ENCODE peak calls at places on chromosomes 11 and 22, in seven cellular contexts. One of them, this sample, is unnamed.

GRCh38 chr11:20026629-20027545 is 133.4 kb downstream of the DBX1 start:
- DNase-seq in PC-9: peak; percentile 83
- DNase-seq in naive thymus-derived CD4-positive, alpha-beta T cell: no peak
- DNase-seq in cardiac muscle cell: no peak
- DNase-seq in psoas muscle: no peak
- DNase-seq in neuronal stem cell: no peak
- DNase-seq in MM.1S: no peak
- DNase-seq in this sample: peak; percentile 97

GRCh38 chr11:125062931-125063428 is at the start of gene SLC37A2:
- DNase-seq in PC-9: peak; percentile 74
- DNase-seq in naive thymus-derived CD4-positive, alpha-beta T cell: no peak
- DNase-seq in cardiac muscle cell: peak; percentile 83
- DNase-seq in psoas muscle: peak; percentile 84
- DNase-seq in neuronal stem cell: peak; percentile 62
- DNase-seq in MM.1S: peak; percentile 78
- DNase-seq in this sample: peak; percentile 90

GRCh38 chr11:34652191-34652958 is 31.5 kb downstream of the EHF start:
- DNase-seq in PC-9: no peak
- DNase-seq in naive thymus-derived CD4-positive, alpha-beta T cell: no peak
- DNase-seq in cardiac muscle cell: no peak
- DNase-seq in psoas muscle: no peak
- DNase-seq in neuronal stem cell: no peak
- DNase-seq in MM.1S: no peak
- DNase-seq in this sample: no peak

GRCh38 chr22:50600967-50601668 is 525 bp downstream of the MAPK8IP2 start:
- DNase-seq in PC-9: no peak
- DNase-seq in naive thymus-derived CD4-positive, alpha-beta T cell: no peak
- DNase-seq in cardiac muscle cell: peak; percentile 12
- DNase-seq in psoas muscle: no peak
- DNase-seq in neuronal stem cell: no peak
- DNase-seq in MM.1S: no peak
- DNase-seq in this sample: peak; percentile 55

GRCh38 chr11:34423300-34423699 is 15.4 kb upstream of the CAT start:
- DNase-seq in PC-9: peak; percentile 49
- DNase-seq in naive thymus-derived CD4-positive, alpha-beta T cell: no peak
- DNase-seq in cardiac muscle cell: no peak
- DNase-seq in psoas muscle: no peak
- DNase-seq in neuronal stem cell: no peak
- DNase-seq in MM.1S: no peak
- DNase-seq in this sample: no peak

GRCh38 chr22:40041738-40042137 is 47.0 kb downstream of the FAM83F start:
- DNase-seq in PC-9: no peak
- DNase-seq in naive thymus-derived CD4-positive, alpha-beta T cell: no peak
- DNase-seq in cardiac muscle cell: no peak
- DNase-seq in psoas muscle: no peak
- DNase-seq in neuronal stem cell: no peak
- DNase-seq in MM.1S: no peak
- DNase-seq in this sample: no peak

GRCh38 chr11:77345621-77346020 is 44.1 kb upstream of the GDPD4 start:
- DNase-seq in PC-9: no peak
- DNase-seq in naive thymus-derived CD4-positive, alpha-beta T cell: no peak
- DNase-seq in cardiac muscle cell: no peak
- DNase-seq in psoas muscle: no peak
- DNase-seq in neuronal stem cell: no peak
- DNase-seq in MM.1S: no peak
- DNase-seq in this sample: no peak

GRCh38 chr11:20360650-20361049 is 2.9 kb upstream of the HTATIP2 start:
- DNase-seq in PC-9: peak; percentile 26
- DNase-seq in naive thymus-derived CD4-positive, alpha-beta T cell: peak; percentile 51
- DNase-seq in cardiac muscle cell: no peak
- DNase-seq in psoas muscle: no peak
- DNase-seq in neuronal stem cell: no peak
- DNase-seq in MM.1S: peak; percentile 39
- DNase-seq in this sample: no peak

GRCh38 chr11:12784445-12784844 is 110.2 kb downstream of the TEAD1 start:
- DNase-seq in PC-9: no peak
- DNase-seq in naive thymus-derived CD4-positive, alpha-beta T cell: no peak
- DNase-seq in cardiac muscle cell: no peak
- DNase-seq in psoas muscle: no peak
- DNase-seq in neuronal stem cell: no peak
- DNase-seq in MM.1S: no peak
- DNase-seq in this sample: no peak

GRCh38 chr22:45776313-45776585 is 104.6 kb downstream of the ATXN10 start:
- DNase-seq in PC-9: no peak
- DNase-seq in naive thymus-derived CD4-positive, alpha-beta T cell: no peak
- DNase-seq in cardiac muscle cell: no peak
- DNase-seq in psoas muscle: no peak
- DNase-seq in neuronal stem cell: no peak
- DNase-seq in MM.1S: no peak
- DNase-seq in this sample: no peak

GRCh38 chr22:19716041-19716828 is 1.9 kb downstream of the SEPTIN5 start:
- DNase-seq in PC-9: no peak
- DNase-seq in naive thymus-derived CD4-positive, alpha-beta T cell: no peak
- DNase-seq in cardiac muscle cell: no peak
- DNase-seq in psoas muscle: no peak
- DNase-seq in neuronal stem cell: no peak
- DNase-seq in MM.1S: no peak
- DNase-seq in this sample: no peak

GRCh38 chr11:65487467-65488272 is 11.2 kb upstream of the MALAT1 start:
- DNase-seq in PC-9: peak; percentile 98
- DNase-seq in naive thymus-derived CD4-positive, alpha-beta T cell: no peak
- DNase-seq in cardiac muscle cell: peak; percentile 99
- DNase-seq in psoas muscle: peak; percentile 97
- DNase-seq in neuronal stem cell: peak; percentile 99
- DNase-seq in MM.1S: peak; percentile 81
- DNase-seq in this sample: peak; percentile 99
- H3K4me1 ChIP-seq in PC-9: peaks cover 79% of the 10 kb centered on the region
- H3K4me1 ChIP-seq in naive thymus-derived CD4-positive, alpha-beta T cell: no peaks in the 10 kb centered on the region
- H3K4me1 ChIP-seq in cardiac muscle cell: peaks cover 62% of the 10 kb centered on the region
- H3K4me1 ChIP-seq in psoas muscle: peaks cover 70% of the 10 kb centered on the region
- H3K4me1 ChIP-seq in neuronal stem cell: peaks cover 58% of the 10 kb centered on the region
- H3K4me1 ChIP-seq in MM.1S: peaks cover 26% of the 10 kb centered on the region
- H3K4me1 ChIP-seq in this sample: peaks cover 37% of the 10 kb centered on the region

GRCh38 chr11:122175316-122175715 is 59.3 kb upstream of the BLID start:
- DNase-seq in PC-9: no peak
- DNase-seq in naive thymus-derived CD4-positive, alpha-beta T cell: no peak
- DNase-seq in cardiac muscle cell: no peak
- DNase-seq in psoas muscle: no peak
- DNase-seq in neuronal stem cell: no peak
- DNase-seq in MM.1S: no peak
- DNase-seq in this sample: no peak

GRCh38 chr11:122173587-122173986 is 57.6 kb upstream of the BLID start:
- DNase-seq in PC-9: no peak
- DNase-seq in naive thymus-derived CD4-positive, alpha-beta T cell: no peak
- DNase-seq in cardiac muscle cell: no peak
- DNase-seq in psoas muscle: no peak
- DNase-seq in neuronal stem cell: no peak
- DNase-seq in MM.1S: no peak
- DNase-seq in this sample: no peak

GRCh38 chr11:122170815-122171475 is 54.9 kb upstream of the BLID start:
- DNase-seq in PC-9: no peak
- DNase-seq in naive thymus-derived CD4-positive, alpha-beta T cell: no peak
- DNase-seq in cardiac muscle cell: no peak
- DNase-seq in psoas muscle: no peak
- DNase-seq in neuronal stem cell: no peak
- DNase-seq in MM.1S: no peak
- DNase-seq in this sample: no peak

GRCh38 chr11:122173074-122173450 is 57.0 kb upstream of the BLID start:
- DNase-seq in PC-9: no peak
- DNase-seq in naive thymus-derived CD4-positive, alpha-beta T cell: no peak
- DNase-seq in cardiac muscle cell: no peak
- DNase-seq in psoas muscle: no peak
- DNase-seq in neuronal stem cell: no peak
- DNase-seq in MM.1S: no peak
- DNase-seq in this sample: no peak

DNA sequence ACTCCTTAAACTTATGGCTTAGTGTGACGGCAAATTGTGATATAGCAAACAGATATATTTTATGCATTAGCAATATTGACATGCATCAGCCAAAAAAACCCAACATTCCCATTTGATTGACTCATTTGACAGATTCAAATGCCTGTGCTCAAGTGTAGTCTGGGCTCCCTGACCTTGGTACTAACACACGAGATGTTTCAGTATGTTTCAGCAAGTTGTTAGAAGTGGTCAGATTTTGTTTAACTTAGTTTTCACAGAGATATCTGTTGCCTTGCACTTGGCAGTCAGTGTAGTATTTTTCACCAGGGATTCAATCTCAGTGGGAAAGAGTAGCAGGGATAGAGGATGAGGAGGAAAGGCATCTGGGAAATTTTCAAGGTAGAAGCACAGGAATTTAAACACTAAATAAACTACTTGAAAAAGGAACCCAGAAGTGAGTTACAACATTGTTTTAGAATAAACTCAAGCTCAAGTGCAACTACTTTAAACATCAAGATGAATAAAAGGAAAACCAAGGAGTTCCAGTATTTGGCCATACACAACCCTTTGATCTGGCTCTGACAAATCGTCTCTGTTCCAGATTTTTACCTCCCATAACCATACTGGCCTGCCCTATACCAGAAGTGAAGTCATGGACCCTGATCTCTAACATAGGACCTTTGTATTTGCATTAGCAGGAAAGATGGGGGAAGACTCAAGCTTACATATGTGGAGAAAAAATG is 56.5 kb upstream of the BLID start:
- DNase-seq in PC-9: no peak
- DNase-seq in naive thymus-derived CD4-positive, alpha-beta T cell: no peak
- DNase-seq in cardiac muscle cell: no peak
- DNase-seq in psoas muscle: no peak
- DNase-seq in neuronal stem cell: no peak
- DNase-seq in MM.1S: no peak
- DNase-seq in this sample: no peak
- H3K4me1 ChIP-seq in PC-9: peaks cover 53% of the 10 kb centered on the region
- H3K4me1 ChIP-seq in naive thymus-derived CD4-positive, alpha-beta T cell: no peaks in the 10 kb centered on the region
- H3K4me1 ChIP-seq in cardiac muscle cell: no peaks in the 10 kb centered on the region
- H3K4me1 ChIP-seq in psoas muscle: no peaks in the 10 kb centered on the region
- H3K4me1 ChIP-seq in neuronal stem cell: no peaks in the 10 kb centered on the region
- H3K4me1 ChIP-seq in MM.1S: no peaks in the 10 kb centered on the region
- H3K4me1 ChIP-seq in this sample: no peaks in the 10 kb centered on the region

DNA sequence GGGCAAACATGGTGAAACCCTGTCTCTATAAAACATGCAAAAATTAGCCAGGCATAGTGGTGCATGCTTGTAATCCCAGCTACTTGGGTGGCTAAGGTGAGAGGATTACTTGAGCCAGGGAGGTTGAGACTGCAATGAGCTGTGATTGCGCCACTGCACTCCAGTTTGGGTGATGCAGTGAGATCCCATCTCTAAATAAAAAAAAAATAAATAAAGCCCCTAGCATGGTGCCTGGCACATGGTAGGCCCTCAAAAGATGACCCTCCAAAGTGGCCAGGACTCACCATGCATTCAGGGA is 74.6 kb downstream of the PTPRJ start:
- DNase-seq in PC-9: no peak
- DNase-seq in naive thymus-derived CD4-positive, alpha-beta T cell: no peak
- DNase-seq in cardiac muscle cell: no peak
- DNase-seq in psoas muscle: no peak
- DNase-seq in neuronal stem cell: no peak
- DNase-seq in MM.1S: no peak
- DNase-seq in this sample: no peak
- H3K4me1 ChIP-seq in PC-9: peaks cover 92% of the 10 kb centered on the region
- H3K4me1 ChIP-seq in naive thymus-derived CD4-positive, alpha-beta T cell: peaks cover 72% of the 10 kb centered on the region
- H3K4me1 ChIP-seq in cardiac muscle cell: peaks cover 14% of the 10 kb centered on the region
- H3K4me1 ChIP-seq in psoas muscle: no peaks in the 10 kb centered on the region
- H3K4me1 ChIP-seq in neuronal stem cell: peaks cover 19% of the 10 kb centered on the region
- H3K4me1 ChIP-seq in MM.1S: no peaks in the 10 kb centered on the region
- H3K4me1 ChIP-seq in this sample: peaks cover 13% of the 10 kb centered on the region

GRCh38 chr11:25052844-25053243 is 556.0 kb downstream of the LUZP2 start:
- DNase-seq in PC-9: no peak
- DNase-seq in naive thymus-derived CD4-positive, alpha-beta T cell: no peak
- DNase-seq in cardiac muscle cell: no peak
- DNase-seq in psoas muscle: no peak
- DNase-seq in neuronal stem cell: no peak
- DNase-seq in MM.1S: no peak
- DNase-seq in this sample: no peak

DNA sequence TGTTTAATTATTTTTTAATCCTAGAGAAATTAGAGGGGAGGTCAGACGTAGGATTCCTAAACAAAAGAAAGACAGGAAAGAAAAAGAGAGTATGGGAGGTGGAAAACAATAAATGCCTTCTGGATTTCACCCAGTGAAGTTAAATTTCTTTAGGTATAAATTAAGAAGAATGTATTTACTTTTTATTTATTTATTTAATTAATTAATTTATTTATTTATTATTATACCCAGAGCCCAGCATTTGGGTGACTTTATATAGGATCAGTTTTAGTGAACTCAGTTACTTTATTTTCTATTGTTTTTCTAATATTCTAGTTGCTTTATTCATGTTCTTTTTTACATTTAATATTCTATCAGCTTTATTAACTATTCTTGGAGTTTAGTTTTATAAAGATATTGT is 551.8 kb downstream of the LUZP2 start:
- DNase-seq in PC-9: no peak
- DNase-seq in naive thymus-derived CD4-positive, alpha-beta T cell: no peak
- DNase-seq in cardiac muscle cell: no peak
- DNase-seq in psoas muscle: no peak
- DNase-seq in neuronal stem cell: no peak
- DNase-seq in MM.1S: no peak
- DNase-seq in this sample: no peak
- H3K4me1 ChIP-seq in PC-9: no peaks in the 10 kb centered on the region
- H3K4me1 ChIP-seq in naive thymus-derived CD4-positive, alpha-beta T cell: no peaks in the 10 kb centered on the region
- H3K4me1 ChIP-seq in cardiac muscle cell: no peaks in the 10 kb centered on the region
- H3K4me1 ChIP-seq in psoas muscle: no peaks in the 10 kb centered on the region
- H3K4me1 ChIP-seq in neuronal stem cell: no peaks in the 10 kb centered on the region
- H3K4me1 ChIP-seq in MM.1S: peaks cover 4% of the 10 kb centered on the region
- H3K4me1 ChIP-seq in this sample: no peaks in the 10 kb centered on the region

DNA sequence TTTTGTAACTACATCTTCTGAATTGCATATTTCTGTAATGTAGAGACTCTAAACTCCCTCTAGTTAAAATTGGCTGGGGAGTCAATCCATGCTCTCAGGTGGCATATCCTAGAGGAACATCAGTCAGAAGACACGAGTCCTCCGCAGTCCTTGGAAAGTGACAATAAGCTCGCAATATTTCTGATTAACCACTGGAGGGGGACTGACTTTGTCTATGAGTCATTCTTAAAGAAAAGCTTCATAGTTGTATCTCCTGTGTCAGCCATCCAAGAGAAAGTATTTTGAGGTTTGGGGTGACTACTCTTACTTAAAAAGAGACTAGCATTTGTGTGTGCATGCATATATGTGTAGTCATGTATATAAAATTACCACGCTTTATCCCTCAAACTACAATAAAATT is 60.2 kb downstream of the SLN start:
- DNase-seq in PC-9: no peak
- DNase-seq in naive thymus-derived CD4-positive, alpha-beta T cell: no peak
- DNase-seq in cardiac muscle cell: no peak
- DNase-seq in psoas muscle: no peak
- DNase-seq in neuronal stem cell: no peak
- DNase-seq in MM.1S: no peak
- DNase-seq in this sample: no peak
- H3K4me1 ChIP-seq in PC-9: no peaks in the 10 kb centered on the region
- H3K4me1 ChIP-seq in naive thymus-derived CD4-positive, alpha-beta T cell: no peaks in the 10 kb centered on the region
- H3K4me1 ChIP-seq in cardiac muscle cell: no peaks in the 10 kb centered on the region
- H3K4me1 ChIP-seq in psoas muscle: no peaks in the 10 kb centered on the region
- H3K4me1 ChIP-seq in neuronal stem cell: peaks cover 3% of the 10 kb centered on the region
- H3K4me1 ChIP-seq in MM.1S: no peaks in the 10 kb centered on the region
- H3K4me1 ChIP-seq in this sample: no peaks in the 10 kb centered on the region